ENCODE peak calls at places on chromosomes 16 and 17, in seven cellular contexts. C is GM23338, A is uterus, L is tibial nerve, W is AG04450, K is colonic mucosa, E is Peyer's patch. F is an unnamed sample. For H3K27me3, the result is how much of the 10 kb centered on the place peaks cover.

GRCh38 chr16:81190667-81191066 is 47.8 kb upstream of the BCO1 start:
- DNase-seq in C (no peak), A (no peak), L (no peak), W (peak), K (no peak), E (no peak), F (no peak)

GRCh38 chr17:74117999-74118421 is 85.5 kb upstream of the RPL38 start:
- DNase-seq in C (peak), A (no peak), L (no peak), W (no peak), K (no peak), E (no peak), F (no peak)

GRCh38 chr17:33647976-33648375 is 354.9 kb upstream of the ASIC2 start:
- DNase-seq in C (peak), A (peak), L (no peak), W (no peak), K (no peak), E (no peak), F (no peak)

GRCh38 chr17:74037320-74037719 is 166.2 kb upstream of the RPL38 start:
- DNase-seq in C (peak), A (no peak), L (no peak), W (no peak), K (no peak), E (no peak), F (no peak)

GRCh38 chr17:15782809-15783208 is 50.7 kb downstream of the TBC1D26 start:
- DNase-seq in C (peak), A (peak), L (peak), W (no peak), K (peak), E (peak), F (peak)

GRCh38 chr17:33572615-33573014 is 279.5 kb upstream of the ASIC2 start:
- DNase-seq in C (no peak), A (no peak), L (no peak), W (no peak), K (no peak), E (no peak), F (no peak)

GRCh38 chr17:28747046-28747691 is 3.4 kb downstream of the TRAF4 start:
- DNase-seq in C (peak), A (no peak), L (no peak), W (no peak), K (peak), E (no peak), F (no peak)

GRCh38 chr16:52537463-52537862 is 9.5 kb downstream of the TOX3 start:
- DNase-seq in C (no peak), A (no peak), L (no peak), W (no peak), K (no peak), E (no peak), F (no peak)

GRCh38 chr16:54630284-54630967 is 300.2 kb upstream of the IRX5 start:
- DNase-seq in C (no peak), A (no peak), L (no peak), W (no peak), K (no peak), E (no peak), F (no peak)

GRCh38 chr17:17377071-17377487 is 73.9 kb downstream of the NT5M start:
- DNase-seq in C (no peak), A (no peak), L (no peak), W (no peak), K (no peak), E (no peak), F (no peak)

GRCh38 chr17:52660692-52661091 is 502.2 kb upstream of the CA10 start:
- DNase-seq in C (no peak), A (no peak), L (no peak), W (no peak), K (no peak), E (no peak), F (no peak)

GRCh38 chr17:48993305-48993704 is 3.9 kb upstream of the IGF2BP1 start:
- DNase-seq in C (no peak), A (no peak), L (no peak), W (no peak), K (no peak), E (no peak), F (no peak)
- H3K27me3 ChIP-seq in C (under half), A (under half), L (half or more), W (under half), K (half or more), E (under half), F (half or more)

GRCh38 chr17:47778184-47778635 is 43.4 kb downstream of the OSBPL7 start:
- DNase-seq in C (peak), A (no peak), L (no peak), W (no peak), K (no peak), E (no peak), F (no peak)
- H3K27me3 ChIP-seq in C (under half), A (under half), L (half or more), W (half or more), K (under half), E (under half), F (under half)

GRCh38 chr16:85834741-85835140 is 35.2 kb downstream of the COX4I1 start:
- DNase-seq in C (no peak), A (no peak), L (no peak), W (no peak), K (no peak), E (no peak), F (no peak)
- H3K27me3 ChIP-seq in C (under half), A (under half), L (under half), W (under half), K (under half), E (under half), F (under half)

GRCh38 chr16:49856741-49857330 is 924 bp upstream of the ZNF423 start:
- DNase-seq in C (peak), A (peak), L (peak), W (peak), K (peak), E (peak), F (peak)

GRCh38 chr16:49854227-49855203 is 1.4 kb downstream of the ZNF423 start:
- DNase-seq in C (peak), A (no peak), L (no peak), W (no peak), K (peak), E (no peak), F (peak)

GRCh38 chr16:49857423-49858181 is 1.7 kb upstream of the ZNF423 start:
- DNase-seq in C (peak), A (peak), L (no peak), W (no peak), K (peak), E (peak), F (peak)

GRCh38 chr16:49855822-49856740 is at the start of gene ZNF423:
- DNase-seq in C (peak), A (no peak), L (no peak), W (no peak), K (peak), E (no peak), F (no peak)

DNA sequence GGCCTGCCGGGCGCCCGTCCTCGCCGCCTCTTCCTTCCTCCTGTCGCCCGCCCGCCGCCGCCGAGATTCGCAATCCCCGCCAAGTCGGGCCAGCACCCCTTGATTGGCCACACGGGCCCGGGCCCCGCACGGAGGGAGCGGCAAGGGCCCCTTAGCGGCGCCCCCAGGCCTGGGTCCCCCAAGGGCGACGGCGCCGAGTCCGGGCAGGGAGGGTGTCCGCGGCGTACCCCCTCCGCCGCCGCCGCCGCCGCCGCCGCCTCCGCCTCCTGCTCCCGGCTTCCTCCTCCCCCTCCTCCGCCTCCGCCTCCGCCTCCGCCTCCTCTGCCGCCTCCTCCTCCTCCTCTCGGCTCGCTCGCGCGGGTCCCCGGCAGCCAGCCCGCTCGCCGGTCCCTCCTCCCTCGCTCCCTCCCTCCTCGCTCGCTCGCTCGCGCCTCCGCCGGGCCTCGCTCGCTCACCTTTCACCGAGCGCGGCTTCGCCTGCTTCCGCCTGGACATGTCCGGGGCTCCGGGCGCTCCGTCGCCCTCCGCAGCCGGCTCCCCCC is 561 bp downstream of the ZNF423 start:
- DNase-seq in C (peak), A (peak), L (peak), W (peak), K (peak), E (peak), F (peak)
- H3K27me3 ChIP-seq in C (under half), A (under half), L (under half), W (half or more), K (under half), E (under half), F (under half)

F was measured in heart left ventricle.